ENCODE peak calls at places on chromosomes 2 and 18, in ten cellular contexts. X is AG09309, O is thyroid gland, C is cardiac muscle cell, H is stomach, G is sigmoid colon, U is uterus, D is IMR-90, S is GM12865, L is fibroblast of lung. F is an unnamed sample.

GRCh38 chr2:38146302-38146916 is 70.5 kb upstream of the CYP1B1 start:
- DNase-seq in X (peak), O (peak), C (peak), H (no peak), G (peak), U (peak), D (peak), S (peak), L (peak), F (peak)

GRCh38 chr2:175004980-175005832 is at the start of gene CHN1:
- DNase-seq in X (peak), O (peak), C (peak), H (peak), G (peak), U (peak), D (peak), S (peak), L (peak), F (peak)

GRCh38 chr18:66119347-66119746 is 368.5 kb downstream of the CDH7 start:
- DNase-seq in X (no peak), O (no peak), C (no peak), H (no peak), G (no peak), U (no peak), D (no peak), S (no peak), L (no peak), F (no peak)

GRCh38 chr2:206389164-206389563 is 54.2 kb upstream of the ADAM23 start:
- DNase-seq in X (no peak), O (no peak), C (no peak), H (no peak), G (no peak), U (no peak), D (no peak), S (no peak), L (no peak), F (no peak)

GRCh38 chr2:173749315-173749714 is 215.9 kb downstream of the SP3 start:
- DNase-seq in X (peak), O (no peak), C (peak), H (no peak), G (no peak), U (no peak), D (peak), S (no peak), L (peak), F (no peak)

GRCh38 chr2:241035142-241035817 is 36.9 kb downstream of the SNED1 start:
- DNase-seq in X (no peak), O (no peak), C (no peak), H (no peak), G (peak), U (no peak), D (no peak), S (no peak), L (no peak), F (no peak)

GRCh38 chr2:216004408-216005283 is 8.7 kb downstream of the MREG start:
- DNase-seq in X (no peak), O (no peak), C (no peak), H (no peak), G (no peak), U (no peak), D (no peak), S (peak), L (no peak), F (no peak)

GRCh38 chr2:203819434-203820133 is 48.0 kb upstream of the CTLA4 start:
- DNase-seq in X (no peak), O (no peak), C (no peak), H (peak), G (no peak), U (no peak), D (no peak), S (no peak), L (no peak), F (no peak)

GRCh38 chr2:58535182-58535581 is 294.1 kb upstream of the FANCL start:
- DNase-seq in X (no peak), O (no peak), C (no peak), H (no peak), G (no peak), U (no peak), D (no peak), S (no peak), L (no peak), F (no peak)

GRCh38 chr18:22705328-22705727 is 227.8 kb upstream of the RBBP8 start:
- DNase-seq in X (peak), O (no peak), C (peak), H (no peak), G (no peak), U (no peak), D (peak), S (no peak), L (peak), F (no peak)

GRCh38 chr2:181300600-181301291 is 156.4 kb upstream of the ITGA4 start:
- DNase-seq in X (no peak), O (no peak), C (no peak), H (no peak), G (no peak), U (no peak), D (no peak), S (no peak), L (no peak), F (no peak)

GRCh38 chr2:29663266-29663665 is 258.1 kb downstream of the ALK start:
- DNase-seq in X (peak), O (no peak), C (peak), H (no peak), G (no peak), U (no peak), D (peak), S (no peak), L (peak), F (no peak)

DNA sequence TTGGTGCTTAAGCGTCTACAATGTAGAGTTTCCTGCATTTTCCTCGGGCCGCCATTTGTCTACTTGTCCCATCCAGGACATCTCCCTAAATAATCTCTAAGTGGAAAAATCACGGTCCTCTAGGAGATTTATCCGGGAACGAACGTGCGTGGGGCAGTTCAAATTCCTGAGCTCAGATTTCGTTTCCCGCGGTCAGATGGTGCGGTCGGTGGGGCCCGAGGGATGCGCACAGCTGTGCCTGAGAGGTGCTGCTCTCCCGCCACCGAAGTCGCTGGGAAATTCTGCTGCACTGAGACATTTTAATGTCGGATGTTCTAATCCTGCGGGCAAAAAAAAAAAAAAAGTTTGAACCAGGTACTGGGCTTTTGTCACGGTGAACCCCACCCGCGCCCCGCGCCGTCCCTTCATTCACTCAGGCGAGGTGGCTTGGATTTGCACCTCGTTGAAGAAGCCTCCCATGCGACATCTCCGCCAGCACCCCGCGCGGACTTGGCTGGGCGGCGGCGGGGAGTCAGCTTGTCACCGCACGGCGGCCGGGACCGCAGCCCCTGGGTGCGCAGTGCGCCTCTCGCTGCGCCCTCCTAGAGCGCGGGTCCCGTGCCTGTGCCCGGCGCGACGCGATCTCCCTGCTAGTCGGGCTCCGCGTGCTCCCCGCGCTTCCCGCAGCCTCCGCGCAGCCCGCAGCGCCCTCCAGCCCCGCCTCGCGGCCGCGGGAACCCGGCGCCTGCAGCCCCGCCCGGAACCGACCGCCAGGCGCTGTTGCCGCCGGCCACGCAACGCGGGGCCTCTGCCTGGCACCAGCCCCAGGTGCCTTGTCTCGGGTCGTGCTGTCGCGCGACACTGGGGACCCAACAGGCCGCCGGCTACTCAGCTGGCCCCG is 192.0 kb upstream of the TCF4 start:
- DNase-seq in X (no peak), O (peak), C (peak), H (no peak), G (peak), U (peak), D (peak), S (peak), L (no peak), F (peak)
- H3K4me3 ChIP-seq in X (peak), O (peak), C (peak), H (peak), G (peak), U (peak), D (peak), S (peak), L (peak), F (peak)

GRCh38 chr2:118835739-118836410 is 11.6 kb downstream of the EN1 start:
- DNase-seq in X (no peak), O (no peak), C (no peak), H (peak), G (no peak), U (no peak), D (no peak), S (no peak), L (no peak), F (no peak)
- H3K4me3 ChIP-seq in X (peak), O (peak), C (peak), H (peak), G (peak), U (peak), D (peak), S (no peak), L (peak), F (peak)

DNA sequence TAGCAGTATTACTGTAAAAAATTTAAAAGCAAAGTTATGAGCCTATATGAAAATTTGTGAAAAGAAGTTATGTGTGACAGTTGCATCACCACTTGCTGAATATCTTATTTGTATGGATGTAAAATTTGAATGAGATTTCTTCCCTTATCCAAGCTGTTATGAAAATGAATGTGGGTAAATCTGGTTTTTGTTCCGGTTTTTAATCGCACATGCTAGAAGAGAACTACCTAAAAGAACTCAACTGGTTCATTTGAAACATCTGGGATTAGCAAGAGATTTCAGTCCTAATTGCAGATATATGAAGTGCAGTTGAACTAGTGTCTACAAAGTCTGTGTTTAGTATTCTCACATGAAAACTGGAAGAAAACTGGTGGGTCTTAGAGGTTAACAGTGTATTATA is 467.1 kb upstream of the SPHKAP start:
- DNase-seq in X (no peak), O (no peak), C (no peak), H (no peak), G (no peak), U (no peak), D (no peak), S (no peak), L (no peak), F (no peak)
- H3K4me3 ChIP-seq in X (no peak), O (no peak), C (no peak), H (no peak), G (no peak), U (no peak), D (no peak), S (no peak), L (no peak), F (no peak)

GRCh38 chr2:178395295-178395694 is 55.7 kb downstream of the PRKRA start:
- DNase-seq in X (no peak), O (no peak), C (no peak), H (no peak), G (no peak), U (no peak), D (no peak), S (no peak), L (no peak), F (no peak)

GRCh38 chr2:178392215-178392614 is 58.8 kb downstream of the PRKRA start:
- DNase-seq in X (no peak), O (peak), C (peak), H (no peak), G (no peak), U (no peak), D (peak), S (no peak), L (no peak), F (no peak)

GRCh38 chr2:178394816-178395215 is 56.2 kb downstream of the PRKRA start:
- DNase-seq in X (no peak), O (no peak), C (no peak), H (no peak), G (no peak), U (no peak), D (no peak), S (no peak), L (no peak), F (no peak)

GRCh38 chr2:178395941-178396585 is 54.9 kb downstream of the PRKRA start:
- DNase-seq in X (peak), O (no peak), C (no peak), H (no peak), G (no peak), U (no peak), D (no peak), S (no peak), L (no peak), F (no peak)

DNA sequence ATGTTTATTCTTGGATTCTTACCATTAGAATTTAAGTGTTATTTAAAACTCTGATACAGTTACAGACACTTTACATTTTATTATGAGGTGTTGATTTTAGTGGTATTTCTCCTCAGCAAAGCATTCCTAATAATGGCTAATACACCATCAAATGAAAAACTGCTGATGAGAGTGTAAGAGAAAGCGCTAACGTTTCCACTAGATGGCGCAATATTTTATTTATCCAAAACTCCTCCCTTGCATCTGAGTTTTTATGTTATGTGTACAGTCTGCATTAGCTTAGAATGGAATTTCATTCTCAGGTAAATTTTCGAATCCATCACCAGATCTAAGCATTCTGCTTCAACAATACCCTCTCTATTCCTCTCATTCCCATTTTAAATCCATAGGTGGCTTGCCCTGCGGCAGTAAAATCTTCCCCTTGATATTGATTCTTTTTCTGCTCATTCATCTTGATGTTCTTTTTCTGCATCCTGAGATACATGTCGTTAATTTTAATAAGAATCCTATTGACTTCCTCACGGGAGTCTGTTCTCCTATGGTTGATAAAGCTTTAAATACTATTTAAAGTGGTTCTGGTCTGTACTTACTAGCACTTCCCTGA is 53.9 kb downstream of the PRKRA start:
- DNase-seq in X (no peak), O (no peak), C (peak), H (no peak), G (no peak), U (no peak), D (peak), S (peak), L (peak), F (no peak)
- H3K4me3 ChIP-seq in X (no peak), O (no peak), C (no peak), H (no peak), G (no peak), U (no peak), D (no peak), S (no peak), L (no peak), F (no peak)

GRCh38 chr2:64017811-64018714 is 1.2 kb downstream of the VPS54 start:
- DNase-seq in X (no peak), O (peak), C (peak), H (no peak), G (no peak), U (no peak), D (peak), S (peak), L (peak), F (no peak)

GRCh38 chr2:64021578-64021977 is 2.4 kb upstream of the VPS54 start:
- DNase-seq in X (no peak), O (no peak), C (peak), H (no peak), G (no peak), U (no peak), D (peak), S (no peak), L (no peak), F (no peak)

GRCh38 chr2:64019083-64019974 is at the start of gene VPS54:
- DNase-seq in X (no peak), O (peak), C (peak), H (peak), G (peak), U (peak), D (peak), S (peak), L (peak), F (peak)

GRCh38 chr2:64018715-64019082 is 529 bp downstream of the VPS54 start:
- DNase-seq in X (no peak), O (peak), C (no peak), H (no peak), G (peak), U (peak), D (no peak), S (peak), L (no peak), F (peak)

DNA sequence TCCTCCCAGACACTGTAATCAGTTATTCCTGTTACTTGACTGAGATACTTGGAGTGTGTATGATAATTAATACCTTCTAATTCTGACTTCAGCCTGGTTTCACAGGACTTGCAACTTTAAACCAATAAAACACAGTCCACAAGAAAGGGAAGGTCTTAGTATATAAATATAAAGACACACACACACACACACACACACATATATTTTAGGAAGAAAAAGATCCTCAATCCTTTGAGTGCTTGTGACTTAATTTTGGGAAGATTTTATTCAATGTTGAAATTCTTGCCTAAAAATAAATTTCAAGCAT is 700 bp upstream of the VPS54 start:
- DNase-seq in X (no peak), O (no peak), C (no peak), H (no peak), G (no peak), U (no peak), D (no peak), S (no peak), L (no peak), F (no peak)
- H3K4me3 ChIP-seq in X (peak), O (no peak), C (no peak), H (peak), G (peak), U (no peak), D (peak), S (peak), L (no peak), F (peak)

GRCh38 chr18:75846321-75846720 is 418.8 kb upstream of the SMIM21 start:
- DNase-seq in X (no peak), O (no peak), C (no peak), H (no peak), G (no peak), U (no peak), D (no peak), S (no peak), L (no peak), F (no peak)
- H3K4me3 ChIP-seq in X (no peak), O (no peak), C (no peak), H (no peak), G (no peak), U (no peak), D (no peak), S (no peak), L (no peak), F (no peak)